ENCODE peak calls at places on chromosomes 4 and X, in nine cellular contexts. H is endodermal cell, U is pancreas, A is epithelial cell of prostate, V is H9, T is neural progenitor cell, O is uterus, Q is colonic mucosa, I is ovary. X is an unnamed sample.

GRCh38 chr4:151781026-151781425 is 20.2 kb upstream of the GATB start:
- DNase-seq in H (no peak), U (no peak), A (no peak), V (no peak), T (no peak), O (no peak), Q (no peak), I (no peak), X (no peak)

GRCh38 chr4:134201216-134202098 is at the start of gene PABPC4L:
- DNase-seq in H (peak; percentile 80), U (peak; percentile 64), A (no peak), V (peak; percentile 62), T (peak; percentile 54), O (peak; percentile 37), Q (peak; percentile 22), I (peak; percentile 12), X (peak; percentile 46)

GRCh38 chr4:2432991-2433530 is 14.3 kb downstream of the CFAP99 start:
- DNase-seq in H (peak; percentile 59), U (no peak), A (no peak), V (peak; percentile 30), T (no peak), O (no peak), Q (no peak), I (no peak), X (no peak)

GRCh38 chr4:118037955-118038354 is 3.7 kb downstream of the NDST3 start:
- DNase-seq in H (no peak), U (no peak), A (no peak), V (no peak), T (no peak), O (no peak), Q (no peak), I (no peak), X (no peak)

GRCh38 chr4:1288786-1289185 is 905 bp upstream of the MAEA start:
- DNase-seq in H (peak; percentile 26), U (no peak), A (no peak), V (no peak), T (no peak), O (no peak), Q (peak; percentile 15), I (no peak), X (no peak)

GRCh38 chrX:97155809-97156208 is 272.1 kb downstream of the RPA4 start:
- DNase-seq in H (no peak), U (no peak), A (no peak), V (no peak), T (no peak), O (no peak), Q (no peak), I (no peak), X (no peak)

GRCh38 chrX:118761950-118762725 is 34.7 kb downstream of the IL13RA1 start:
- DNase-seq in H (peak; percentile 37), U (no peak), A (no peak), V (no peak), T (peak; percentile 35), O (no peak), Q (no peak), I (no peak), X (no peak)

GRCh38 chr4:150874386-150875226 is 140.5 kb downstream of the LRBA start:
- DNase-seq in H (no peak), U (no peak), A (no peak), V (no peak), T (no peak), O (no peak), Q (no peak), I (peak; percentile 10), X (no peak)

GRCh38 chr4:148452970-148453369 is 10.8 kb upstream of the NR3C2 start:
- DNase-seq in H (no peak), U (no peak), A (no peak), V (no peak), T (no peak), O (no peak), Q (no peak), I (no peak), X (no peak)

GRCh38 chr4:165799384-165799815 is 73.6 kb upstream of the TLL1 start:
- DNase-seq in H (no peak), U (peak; percentile 50), A (no peak), V (no peak), T (no peak), O (no peak), Q (no peak), I (no peak), X (no peak)

GRCh38 chrX:22366866-22367265 is 94.2 kb downstream of the CBLL2 start:
- DNase-seq in H (no peak), U (no peak), A (no peak), V (no peak), T (no peak), O (no peak), Q (no peak), I (no peak), X (no peak)

GRCh38 chrX:9851890-9852289 is 65.7 kb downstream of the SHROOM2 start:
- DNase-seq in H (no peak), U (no peak), A (no peak), V (no peak), T (no peak), O (no peak), Q (no peak), I (no peak), X (no peak)

GRCh38 chrX:2351321-2351720 is 149.5 kb downstream of the DHRSX start:
- DNase-seq in H (no peak), U (no peak), A (peak; percentile 12), V (no peak), T (no peak), O (no peak), Q (no peak), I (no peak), X (no peak)

GRCh38 chr4:914531-914930 is 17.6 kb downstream of the GAK start:
- DNase-seq in H (no peak), U (peak; percentile 12), A (no peak), V (peak; percentile 23), T (no peak), O (no peak), Q (no peak), I (no peak), X (no peak)

GRCh38 chrX:94551831-94552230 is 877.8 kb downstream of the FAM133A start:
- DNase-seq in H (no peak), U (no peak), A (no peak), V (no peak), T (no peak), O (no peak), Q (no peak), I (no peak), X (no peak)

GRCh38 chr4:24569662-24570061 is 14.7 kb downstream of the DHX15 start:
- DNase-seq in H (no peak), U (no peak), A (no peak), V (no peak), T (no peak), O (no peak), Q (no peak), I (no peak), X (no peak)
- H3K27ac ChIP-seq in H (no peak overlapping the region), U (no peak overlapping the region), A (no peak overlapping the region), V (no peak overlapping the region), T (no peak overlapping the region), O (no peak overlapping the region), Q (no peak overlapping the region), I (no peak overlapping the region), X (no peak overlapping the region)

GRCh38 chrX:154827194-154827593 is 7.3 kb downstream of the SMIM9 start:
- DNase-seq in H (no peak), U (no peak), A (no peak), V (no peak), T (no peak), O (no peak), Q (no peak), I (no peak), X (no peak)
- H3K27ac ChIP-seq in H (no peak overlapping the region), U (no peak overlapping the region), A (no peak overlapping the region), V (no peak overlapping the region), T (no peak overlapping the region), O (no peak overlapping the region), Q (peak overlapping the region; percentile 5), I (no peak overlapping the region), X (no peak overlapping the region)

GRCh38 chr4:77072195-77072753 is 3.5 kb downstream of the CCNI start:
- DNase-seq in H (no peak), U (no peak), A (peak; percentile 73), V (no peak), T (no peak), O (no peak), Q (no peak), I (no peak), X (peak; percentile 21)

GRCh38 chr4:77075869-77076801 is at the start of gene CCNI:
- DNase-seq in H (peak; percentile 99), U (peak; percentile 98), A (peak; percentile 87), V (peak; percentile 97), T (peak; percentile 99), O (peak; percentile 96), Q (peak; percentile 95), I (peak; percentile 97), X (peak; percentile 94)

GRCh38 chr4:77073106-77073858 is 2.5 kb downstream of the CCNI start:
- DNase-seq in H (no peak), U (no peak), A (no peak), V (no peak), T (no peak), O (no peak), Q (no peak), I (no peak), X (no peak)

GRCh38 chr4:77074961-77075855 is 581 bp downstream of the CCNI start:
- DNase-seq in H (peak; percentile 87), U (peak; percentile 79), A (no peak), V (peak; percentile 59), T (peak; percentile 80), O (peak; percentile 70), Q (peak; percentile 75), I (peak; percentile 66), X (peak; percentile 36)

GRCh38 chr4:77073981-77074865 is 1.6 kb downstream of the CCNI start:
- DNase-seq in H (no peak), U (no peak), A (no peak), V (no peak), T (peak; percentile 4), O (no peak), Q (no peak), I (no peak), X (peak; percentile 4)
- H3K27ac ChIP-seq in H (no peak overlapping the region), U (peak overlapping the region; percentile 98), A (peak overlapping the region; percentile 95), V (no peak overlapping the region), T (no peak overlapping the region), O (peak overlapping the region; percentile 100), Q (peak overlapping the region; percentile 98), I (peak overlapping the region; percentile 98), X (peak overlapping the region; percentile 95)

GRCh38 chr4:112098841-112099240 is 46.4 kb upstream of the FAM241A start:
- DNase-seq in H (no peak), U (no peak), A (no peak), V (no peak), T (no peak), O (no peak), Q (no peak), I (no peak), X (no peak)

GRCh38 chr4:112099701-112100289 is 45.5 kb upstream of the FAM241A start:
- DNase-seq in H (peak; percentile 46), U (no peak), A (no peak), V (no peak), T (peak; percentile 41), O (no peak), Q (no peak), I (no peak), X (peak; percentile 50)

DNA sequence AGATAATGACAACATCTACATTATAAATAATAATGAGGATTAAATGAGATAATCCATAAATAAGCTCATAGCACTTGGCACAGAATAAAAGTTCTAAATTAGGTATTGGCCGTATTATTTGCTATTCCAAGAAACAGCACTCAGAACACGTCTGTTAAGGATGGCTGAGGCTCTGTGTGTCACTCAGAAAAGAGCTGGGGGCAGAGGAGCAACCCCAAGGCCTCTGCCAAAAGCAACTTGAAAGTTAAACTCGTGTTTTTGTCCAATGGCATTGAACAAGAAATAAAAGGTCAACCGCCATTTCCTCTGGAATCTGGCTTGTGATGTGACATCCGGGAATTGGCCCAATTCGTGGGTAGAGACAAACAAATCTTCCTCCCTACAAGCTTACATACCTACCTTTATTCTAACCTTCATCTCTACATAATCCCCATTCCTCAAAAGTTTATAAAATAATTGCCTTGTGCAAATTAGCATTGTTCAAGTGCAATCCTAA is 42.3 kb upstream of the FAM241A start:
- DNase-seq in H (no peak), U (no peak), A (no peak), V (no peak), T (no peak), O (no peak), Q (no peak), I (no peak), X (no peak)
- H3K27ac ChIP-seq in H (no peak overlapping the region), U (no peak overlapping the region), A (no peak overlapping the region), V (no peak overlapping the region), T (no peak overlapping the region), O (no peak overlapping the region), Q (no peak overlapping the region), I (no peak overlapping the region), X (no peak overlapping the region)